ENCODE peak calls at places on chromosome X, in ten cellular contexts. K, M, N, C, W, I, R, E, V and B are unnamed samples. For H3K9me3, the result is how much of the 10 kb centered on the place peaks cover.

GRCh38 chrX:70422886-70423336 is at the start of gene GDPD2:
- DNase-seq in I (peak), K (no peak), V (peak), W (no peak), N (no peak), C (no peak), M (no peak), E (no peak), R (no peak), B (peak)

GRCh38 chrX:74231625-74232024 is 72.4 kb upstream of the ZCCHC13 start:
- DNase-seq in C (no peak), K (no peak), V (no peak), R (no peak), I (no peak), N (no peak), E (peak), M (no peak), W (no peak), B (no peak)

GRCh38 chrX:140524556-140524955 is 19.7 kb upstream of the SOX3 start:
- DNase-seq in M (no peak), W (no peak), R (no peak), I (no peak), N (no peak), K (no peak), C (no peak), E (peak), V (peak), B (peak)

GRCh38 chrX:9907645-9908387 is 59.3 kb upstream of the CLDN34 start:
- DNase-seq in N (peak), R (no peak), C (no peak), M (no peak), V (peak), K (no peak), E (peak), W (no peak), I (no peak), B (no peak)

GRCh38 chrX:87728459-87728858 is 210.9 kb downstream of the KLHL4 start:
- DNase-seq in I (no peak), E (no peak), N (no peak), M (no peak), V (no peak), K (no peak), R (no peak), W (no peak), C (peak), B (no peak)

GRCh38 chrX:19677121-19677520 is 161.8 kb upstream of the MAP3K15 start:
- DNase-seq in K (no peak), M (no peak), R (no peak), C (no peak), I (no peak), N (no peak), E (no peak), W (no peak), V (no peak), B (no peak)

GRCh38 chrX:122943918-122944317 is 240.2 kb upstream of the GRIA3 start:
- DNase-seq in E (peak), K (no peak), N (no peak), R (no peak), I (no peak), V (peak), W (no peak), M (no peak), C (no peak), B (no peak)

GRCh38 chrX:14718403-14718802 is 154.5 kb downstream of the FANCB start:
- DNase-seq in K (no peak), M (no peak), V (peak), C (no peak), N (peak), I (no peak), R (no peak), W (no peak), E (no peak), B (no peak)

GRCh38 chrX:46574337-46574940 is 874 bp downstream of the CHST7 start:
- DNase-seq in N (peak), R (no peak), E (peak), I (no peak), K (peak), V (no peak), M (no peak), C (no peak), W (no peak), B (peak)

GRCh38 chrX:130260316-130260715 is 8.4 kb downstream of the ZNF280C start:
- DNase-seq in W (no peak), C (no peak), V (peak), K (no peak), N (no peak), R (no peak), E (peak), I (no peak), M (no peak), B (no peak)

GRCh38 chrX:152876931-152877840 is 20.7 kb upstream of the ZNF185 start:
- DNase-seq in W (no peak), C (no peak), R (no peak), E (no peak), M (no peak), K (no peak), N (no peak), I (no peak), V (no peak), B (no peak)

GRCh38 chrX:47264507-47265173 is 31.8 kb downstream of the USP11 start:
- DNase-seq in K (no peak), C (peak), V (peak), W (no peak), M (no peak), I (no peak), E (peak), N (no peak), R (no peak), B (no peak)

GRCh38 chrX:124208675-124209074 is 123.8 kb upstream of the TEX13D start:
- DNase-seq in W (no peak), I (no peak), R (no peak), V (no peak), M (no peak), K (no peak), C (no peak), N (no peak), E (no peak), B (no peak)

GRCh38 chrX:2614911-2615310 is 76.2 kb upstream of the CD99 start:
- DNase-seq in K (no peak), I (no peak), W (no peak), N (peak), E (peak), M (no peak), C (no peak), R (no peak), V (peak), B (peak)

GRCh38 chrX:155857561-155857960 is 23.6 kb upstream of the VAMP7 start:
- DNase-seq in W (no peak), V (no peak), R (no peak), K (no peak), C (no peak), M (no peak), N (no peak), E (no peak), I (no peak), B (peak)

GRCh38 chrX:13659057-13659456 is 6.1 kb downstream of the TCEANC start:
- DNase-seq in V (peak), W (no peak), R (no peak), K (no peak), N (peak), E (peak), M (no peak), C (no peak), I (no peak), B (no peak)

GRCh38 chrX:68930576-68931317 is 101.9 kb downstream of the EFNB1 start:
- DNase-seq in M (no peak), I (no peak), E (no peak), V (peak), W (no peak), R (no peak), N (no peak), K (no peak), C (no peak), B (no peak)

GRCh38 chrX:8955521-8955920 is 78.4 kb downstream of the FAM9B start:
- DNase-seq in M (no peak), I (no peak), K (no peak), W (no peak), N (no peak), R (no peak), E (no peak), C (peak), V (no peak), B (no peak)

GRCh38 chrX:136193771-136194170 is 46.4 kb downstream of the FHL1 start:
- DNase-seq in R (no peak), C (no peak), E (no peak), I (no peak), K (no peak), W (no peak), V (no peak), N (no peak), M (no peak), B (no peak)

GRCh38 chrX:132044953-132045352 is 21.9 kb downstream of the STK26 start:
- DNase-seq in I (no peak), R (no peak), K (no peak), V (no peak), E (peak), N (peak), W (no peak), C (no peak), M (no peak), B (no peak)

GRCh38 chrX:123846598-123847038 is 13.2 kb upstream of the XIAP start:
- DNase-seq in E (peak), C (no peak), I (no peak), M (no peak), K (no peak), V (peak), R (no peak), N (peak), W (no peak), B (no peak)

GRCh38 chrX:134975516-134975915 is 15.3 kb upstream of the SMIM10 start:
- DNase-seq in R (no peak), K (no peak), W (no peak), I (no peak), M (no peak), E (no peak), V (no peak), C (no peak), N (peak), B (no peak)

GRCh38 chrX:21675931-21676330 is 17.8 kb upstream of the KLHL34 start:
- DNase-seq in M (no peak), K (no peak), C (no peak), W (no peak), I (no peak), V (no peak), E (no peak), N (no peak), R (no peak), B (no peak)

GRCh38 chrX:21678059-21678458 is 19.9 kb upstream of the KLHL34 start:
- DNase-seq in V (no peak), I (no peak), C (no peak), E (no peak), W (no peak), K (no peak), N (no peak), R (no peak), M (no peak), B (no peak)

GRCh38 chrX:21674430-21675186 is 16.5 kb upstream of the KLHL34 start:
- DNase-seq in M (no peak), C (no peak), K (no peak), I (no peak), N (no peak), R (no peak), V (no peak), W (no peak), E (no peak), B (no peak)
- H3K9me3 ChIP-seq in M (under half), C (under half), K (under half), I (under half), N (under half), R (under half), V (under half), W (under half), E (under half), B (under half)

GRCh38 chrX:150361777-150362351 is 1.3 kb upstream of the MAMLD1 start:
- DNase-seq in K (peak), W (peak), I (peak), C (peak), M (no peak), V (peak), R (peak), E (peak), N (peak), B (peak)
- H3K4me3 ChIP-seq in K (peak), W (peak), I (no peak), C (peak), M (peak), V (peak), R (peak), E (peak), N (peak), B (peak)

GRCh38 chrX:154793084-154793483 is 12.2 kb downstream of the MPP1 start:
- DNase-seq in K (no peak), M (no peak), W (no peak), E (no peak), V (no peak), I (no peak), C (no peak), N (no peak), R (no peak), B (no peak)
- H3K9me3 ChIP-seq in K (under half), M (under half), W (under half), E (under half), V (under half), I (under half), C (under half), N (under half), R (under half), B (under half)

GRCh38 chrX:115940888-115941332 is 229.6 kb upstream of the AGTR2 start:
- DNase-seq in V (no peak), E (peak), R (peak), N (peak), M (no peak), K (no peak), I (peak), W (peak), C (no peak), B (no peak)
- H3K4me3 ChIP-seq in V (no peak), E (no peak), R (no peak), N (no peak), M (no peak), K (no peak), I (no peak), W (no peak), C (no peak), B (no peak)

GRCh38 chrX:57270980-57271379 is 15.5 kb upstream of the FAAH2 start:
- DNase-seq in V (no peak), N (no peak), C (no peak), K (no peak), W (no peak), R (no peak), M (no peak), E (no peak), I (no peak), B (no peak)
- H3K9me3 ChIP-seq in V (under half), N (under half), C (under half), K (under half), W (under half), R (under half), M (under half), E (under half), I (under half), B (under half)

GRCh38 chrX:20746690-20747089 is 480.0 kb upstream of the RPS6KA3 start:
- DNase-seq in W (no peak), N (no peak), C (no peak), I (no peak), K (no peak), V (no peak), E (no peak), R (no peak), M (no peak), B (no peak)

GRCh38 chrX:20739038-20739745 is 472.5 kb upstream of the RPS6KA3 start:
- DNase-seq in I (no peak), M (no peak), V (no peak), N (no peak), R (no peak), C (no peak), E (no peak), W (no peak), K (no peak), B (no peak)

GRCh38 chrX:20740443-20740842 is 473.7 kb upstream of the RPS6KA3 start:
- DNase-seq in I (no peak), C (no peak), V (no peak), N (no peak), M (no peak), E (no peak), R (no peak), W (no peak), K (no peak), B (no peak)

GRCh38 chrX:20743054-20743453 is 476.3 kb upstream of the RPS6KA3 start:
- DNase-seq in C (no peak), W (no peak), R (no peak), V (no peak), K (no peak), M (no peak), E (no peak), I (no peak), N (no peak), B (no peak)

GRCh38 chrX:20742106-20742505 is 475.4 kb upstream of the RPS6KA3 start:
- DNase-seq in V (peak), N (no peak), C (no peak), R (no peak), K (no peak), E (no peak), W (no peak), M (no peak), I (peak), B (no peak)
- H3K4me3 ChIP-seq in V (no peak), N (no peak), C (no peak), R (no peak), K (no peak), E (no peak), W (no peak), M (no peak), I (no peak), B (no peak)